ENCODE peak calls at places on chromosomes 5 and 9, in four cellular contexts. V is ELR, G is fibroblast of pulmonary artery, M is A549. L is an unnamed sample.

GRCh38 chr9:136370687-136371530 is 2.6 kb downstream of the CARD9 start:
- DNase-seq in V (peak; percentile 92), G (no peak), M (no peak), L (no peak)

GRCh38 chr5:167217097-167217743 is 1074.2 kb upstream of the WWC1 start:
- DNase-seq in V (no peak), G (no peak), M (no peak), L (no peak)

GRCh38 chr9:134486127-134486995 is 155.2 kb upstream of the COL5A1 start:
- DNase-seq in V (no peak), G (no peak), M (no peak), L (no peak)

GRCh38 chr5:10424124-10424731 is 17.5 kb upstream of the ROPN1L start:
- DNase-seq in V (peak; percentile 65), G (peak; percentile 64), M (peak; percentile 59), L (no peak)

GRCh38 chr5:139246394-139246793 is 47.1 kb upstream of the MATR3 start:
- DNase-seq in V (peak; percentile 84), G (peak; percentile 57), M (no peak), L (peak; percentile 77)

GRCh38 chr5:140842798-140843733 is 2.1 kb downstream of the PCDHA8 start:
- DNase-seq in V (no peak), G (no peak), M (no peak), L (no peak)

GRCh38 chr9:112887377-112887776 is 3.3 kb downstream of the SLC46A2 start:
- DNase-seq in V (peak; percentile 16), G (no peak), M (peak; percentile 18), L (no peak)

GRCh38 chr5:199821-200645 is 8.7 kb downstream of the LRRC14B start:
- DNase-seq in V (no peak), G (no peak), M (no peak), L (no peak)

GRCh38 chr5:17087035-17087434 is 130.4 kb upstream of the BASP1 start:
- DNase-seq in V (peak; percentile 43), G (no peak), M (peak; percentile 34), L (no peak)